ENCODE peak calls at places on chromosomes 16 and 17, in nine cellular contexts. Z is cardiac septum; F is SW 1271; W is astrocyte of the hippocampus; G is C1 segment of cervical spinal cord; H is cardiac fibroblast; P is naive thymus-derived CD4-positive, alpha-beta T cell; C is activated B cell treated with CpG ODN at 0.5 μM for 24 hours; X is progenitor cell of endocrine pancreas. M is an unnamed sample.
A peak's percentile ranks its signal among the peaks of the same experiment; 100 is the strongest.

GRCh38 chr16:4723071-4723767 is 10.9 kb downstream of the ANKS3 start:
- DNase-seq in Z (no peak), F (no peak), W (peak; percentile 64), G (no peak), H (no peak), P (no peak), C (no peak), X (no peak), M (no peak)

GRCh38 chr17:29358421-29358820 is 31.7 kb upstream of the TAOK1 start:
- DNase-seq in Z (no peak), F (no peak), W (peak; percentile 46), G (no peak), H (peak; percentile 17), P (no peak), C (no peak), X (no peak), M (no peak)

GRCh38 chr16:49643429-49644142 is 212.3 kb downstream of the ZNF423 start:
- DNase-seq in Z (peak; percentile 65), F (no peak), W (peak; percentile 85), G (no peak), H (peak; percentile 93), P (no peak), C (no peak), X (no peak), M (no peak)

GRCh38 chr16:53809088-53809951 is 105.4 kb downstream of the FTO start:
- DNase-seq in Z (no peak), F (no peak), W (peak; percentile 72), G (no peak), H (peak; percentile 91), P (no peak), C (no peak), X (no peak), M (no peak)

GRCh38 chr16:29313559-29313887 is 93.0 kb downstream of the NPIPB11 start:
- DNase-seq in Z (no peak), F (no peak), W (no peak), G (no peak), H (no peak), P (no peak), C (no peak), X (no peak), M (no peak)

GRCh38 chr17:59786536-59787319 is 79.3 kb downstream of the VMP1 start:
- DNase-seq in Z (no peak), F (peak; percentile 94), W (peak; percentile 98), G (peak; percentile 10), H (peak; percentile 100), P (peak; percentile 74), C (peak; percentile 33), X (no peak), M (peak; percentile 97)

GRCh38 chr16:88596477-88596876 is 26.3 kb downstream of the ZC3H18 start:
- DNase-seq in Z (no peak), F (no peak), W (peak; percentile 35), G (peak; percentile 14), H (peak; percentile 36), P (no peak), C (no peak), X (no peak), M (no peak)

GRCh38 chr17:5832886-5833285 is 237.3 kb upstream of the WSCD1 start:
- DNase-seq in Z (no peak), F (peak; percentile 74), W (peak; percentile 73), G (no peak), H (peak; percentile 67), P (no peak), C (no peak), X (no peak), M (no peak)

GRCh38 chr16:2979669-2980226 is 498 bp downstream of the PKMYT1 start:
- DNase-seq in Z (no peak), F (no peak), W (no peak), G (no peak), H (no peak), P (peak; percentile 57), C (no peak), X (no peak), M (no peak)

GRCh38 chr17:68155692-68156091 is 92.2 kb upstream of the AMZ2 start:
- DNase-seq in Z (no peak), F (no peak), W (no peak), G (no peak), H (no peak), P (no peak), C (no peak), X (no peak), M (no peak)

GRCh38 chr16:82715833-82716232 is 89.1 kb downstream of the CDH13 start:
- DNase-seq in Z (no peak), F (no peak), W (peak; percentile 6), G (no peak), H (no peak), P (no peak), C (no peak), X (no peak), M (no peak)

GRCh38 chr17:17151962-17152361 is 54.2 kb downstream of the PLD6 start:
- DNase-seq in Z (peak; percentile 92), F (peak; percentile 94), W (peak; percentile 98), G (peak; percentile 61), H (peak; percentile 95), P (no peak), C (no peak), X (no peak), M (no peak)

GRCh38 chr17:45580914-45581313 is 90.4 kb upstream of the PLEKHM1 start:
- DNase-seq in Z (no peak), F (no peak), W (no peak), G (no peak), H (no peak), P (no peak), C (no peak), X (no peak), M (no peak)

GRCh38 chr17:68423251-68423650 is 34.0 kb downstream of the WIPI1 start:
- DNase-seq in Z (no peak), F (no peak), W (no peak), G (no peak), H (no peak), P (no peak), C (no peak), X (no peak), M (no peak)

GRCh38 chr16:84379731-84380369 is 11.5 kb downstream of the ATP2C2 start:
- DNase-seq in Z (peak; percentile 10), F (no peak), W (no peak), G (no peak), H (no peak), P (no peak), C (no peak), X (no peak), M (no peak)

M was measured in HL-60.